ENCODE peak calls at places on chromosome 2, in four cellular contexts. P is fibroblast of lung, R is neuronal stem cell, Q is SK-N-SH. T is an unnamed sample.
A peak's percentile ranks its signal among the peaks of the same experiment; 100 is the strongest.

GRCh38 chr2:45497355-45497754 is 113.7 kb downstream of the SRBD1 start:
- DNase-seq in P (no peak), R (no peak), Q (no peak), T (peak; percentile 4)

GRCh38 chr2:144152817-144153271 is 367.1 kb downstream of the ZEB2 start:
- DNase-seq in P (peak; percentile 59), R (no peak), Q (no peak), T (peak; percentile 32)

GRCh38 chr2:95354925-95355324 is 47.6 kb upstream of the FAHD2A start:
- DNase-seq in P (no peak), R (no peak), Q (no peak), T (no peak)

GRCh38 chr2:3595985-3596384 is 1.1 kb downstream of the COLEC11 start:
- DNase-seq in P (no peak), R (no peak), Q (peak; percentile 55), T (no peak)

GRCh38 chr2:99662761-99663341 is 173.0 kb upstream of the REV1 start:
- DNase-seq in P (peak; percentile 98), R (no peak), Q (no peak), T (peak; percentile 62)

GRCh38 chr2:28628987-28629386 is 122.6 kb upstream of the PPP1CB start:
- DNase-seq in P (no peak), R (no peak), Q (no peak), T (no peak)

GRCh38 chr2:30920511-30920910 is 113.3 kb upstream of the CAPN13 start:
- DNase-seq in P (no peak), R (no peak), Q (no peak), T (no peak)

GRCh38 chr2:180698668-180699067 is 281.7 kb upstream of the UBE2E3 start:
- DNase-seq in P (no peak), R (no peak), Q (no peak), T (no peak)

GRCh38 chr2:2879776-2880175 is 497.8 kb downstream of the EIPR1 start:
- DNase-seq in P (no peak), R (no peak), Q (no peak), T (no peak)

GRCh38 chr2:18413794-18414396 is 146.6 kb downstream of the RDH14 start:
- DNase-seq in P (peak; percentile 94), R (no peak), Q (no peak), T (peak; percentile 50)

GRCh38 chr2:15527074-15527739 is 33.9 kb downstream of the NBAS start:
- DNase-seq in P (no peak), R (no peak), Q (no peak), T (no peak)

GRCh38 chr2:239115616-239116015 is 267.7 kb downstream of the TWIST2 start:
- DNase-seq in P (no peak), R (no peak), Q (no peak), T (no peak)

GRCh38 chr2:128380061-128380889 is 61.6 kb upstream of the HS6ST1 start:
- DNase-seq in P (no peak), R (no peak), Q (no peak), T (no peak)

GRCh38 chr2:134576478-134576877 is 142.3 kb downstream of the TMEM163 start:
- DNase-seq in P (no peak), R (no peak), Q (no peak), T (no peak)

GRCh38 chr2:175726213-175726612 is 275.9 kb downstream of the LNPK start:
- DNase-seq in P (peak; percentile 79), R (no peak), Q (no peak), T (no peak)

GRCh38 chr2:134137182-134137595 is 116.7 kb upstream of the MGAT5 start:
- DNase-seq in P (peak; percentile 40), R (no peak), Q (no peak), T (no peak)

GRCh38 chr2:136116111-136116812 is 1.7 kb downstream of the CXCR4 start:
- DNase-seq in P (no peak), R (peak; percentile 39), Q (no peak), T (peak; percentile 55)

GRCh38 chr2:143333168-143333791 is 204.1 kb downstream of the ARHGAP15 start:
- DNase-seq in P (no peak), R (no peak), Q (no peak), T (no peak)

GRCh38 chr2:175030380-175031271 is 25.4 kb upstream of the CHN1 start:
- DNase-seq in P (peak; percentile 59), R (peak; percentile 15), Q (peak; percentile 33), T (peak; percentile 78)

GRCh38 chr2:2108189-2108588 is 222.9 kb downstream of the MYT1L start:
- DNase-seq in P (no peak), R (no peak), Q (no peak), T (no peak)

GRCh38 chr2:182646763-182647498 is 69.1 kb upstream of the DNAJC10 start:
- DNase-seq in P (no peak), R (no peak), Q (peak; percentile 31), T (no peak)

GRCh38 chr2:19313553-19313952 is 44.9 kb downstream of the OSR1 start:
- DNase-seq in P (no peak), R (no peak), Q (no peak), T (no peak)

GRCh38 chr2:109331864-109332848 is 203.2 kb downstream of the SH3RF3 start:
- DNase-seq in P (peak; percentile 87), R (peak; percentile 9), Q (peak; percentile 55), T (peak; percentile 87)

GRCh38 chr2:219603784-219604183 is 6.1 kb downstream of the STK11IP start:
- DNase-seq in P (no peak), R (no peak), Q (no peak), T (no peak)

GRCh38 chr2:211138551-211138950 is 582.2 kb downstream of the CPS1 start:
- DNase-seq in P (no peak), R (no peak), Q (no peak), T (no peak)

GRCh38 chr2:104855174-104856085 is 1.5 kb downstream of the POU3F3 start:
- DNase-seq in P (no peak), R (no peak), Q (peak; percentile 56), T (no peak)

GRCh38 chr2:106541333-106541732 is 54.2 kb downstream of the CD8B2 start:
- DNase-seq in P (no peak), R (no peak), Q (no peak), T (no peak)

GRCh38 chr2:238954841-238955521 is 107.1 kb downstream of the TWIST2 start:
- DNase-seq in P (peak; percentile 81), R (no peak), Q (no peak), T (peak; percentile 2)

GRCh38 chr2:70608373-70608772 is 54.7 kb upstream of the TGFA start:
- DNase-seq in P (no peak), R (no peak), Q (no peak), T (no peak)

GRCh38 chr2:96747061-96747460 is 7.2 kb upstream of the LMAN2L start:
- DNase-seq in P (no peak), R (no peak), Q (no peak), T (no peak)

GRCh38 chr2:3128786-3129185 is 248.8 kb downstream of the EIPR1 start:
- DNase-seq in P (no peak), R (no peak), Q (no peak), T (no peak)

GRCh38 chr2:38515155-38516074 is 87.3 kb downstream of the HNRNPLL start:
- DNase-seq in P (peak; percentile 57), R (no peak), Q (no peak), T (peak; percentile 46)

GRCh38 chr2:31384351-31384750 is 30.2 kb downstream of the XDH start:
- DNase-seq in P (peak; percentile 94), R (no peak), Q (no peak), T (peak; percentile 25)

GRCh38 chr2:12714391-12715221 is 2.1 kb upstream of the TRIB2 start:
- DNase-seq in P (peak; percentile 40), R (no peak), Q (no peak), T (no peak)

GRCh38 chr2:231554748-231555545 is 24.7 kb upstream of the NMUR1 start:
- DNase-seq in P (peak; percentile 45), R (no peak), Q (no peak), T (peak; percentile 41)
- H3K4me2 ChIP-seq in P (peak overlapping the region; percentile 90), R (no peak overlapping the region), Q (no peak overlapping the region), T (peak overlapping the region; percentile 56)

GRCh38 chr2:241063093-241063551 is 39.0 kb downstream of the MTERF4 start:
- DNase-seq in P (no peak), R (no peak), Q (peak; percentile 24), T (no peak)
- H3K4me3 ChIP-seq in P (no peak overlapping the region), R (peak overlapping the region; percentile 29), Q (no peak overlapping the region), T (no peak overlapping the region)

GRCh38 chr2:127082974-127083373 is 24.0 kb downstream of the BIN1 start:
- DNase-seq in P (peak; percentile 82), R (no peak), Q (no peak), T (no peak)

GRCh38 chr2:127083819-127084503 is 23.0 kb downstream of the BIN1 start:
- DNase-seq in P (peak; percentile 99), R (no peak), Q (no peak), T (peak; percentile 82)

GRCh38 chr2:127086800-127087737 is 19.9 kb downstream of the BIN1 start:
- DNase-seq in P (peak; percentile 95), R (peak; percentile 61), Q (peak; percentile 89), T (peak; percentile 82)

GRCh38 chr2:127085260-127085666 is 21.7 kb downstream of the BIN1 start:
- DNase-seq in P (no peak), R (no peak), Q (no peak), T (peak; percentile 74)

DNA sequence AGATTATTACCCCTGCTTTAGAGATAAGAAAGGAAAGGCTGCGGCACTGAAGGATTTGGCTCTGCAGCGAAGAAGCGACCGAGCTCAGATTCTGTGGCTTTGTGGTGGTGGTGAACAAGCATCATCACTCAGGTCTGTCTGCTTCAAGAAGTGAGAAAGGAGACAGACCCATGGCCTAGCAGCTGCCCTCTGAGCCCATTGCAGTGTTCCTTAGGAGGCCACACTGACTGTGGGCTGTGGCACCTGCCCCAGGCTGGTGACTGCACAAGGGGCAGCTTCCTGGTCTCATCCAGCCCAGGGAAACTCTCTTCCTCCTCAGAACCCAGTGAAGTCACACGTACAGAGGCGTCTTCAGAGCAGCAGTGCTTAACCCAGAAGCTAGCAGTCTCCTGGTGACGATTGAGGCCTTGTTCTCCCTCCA is 22.3 kb downstream of the BIN1 start:
- DNase-seq in P (no peak), R (no peak), Q (no peak), T (peak; percentile 48)
- H3K4me1 ChIP-seq in P (peaks cover 40% of the 10 kb centered on the region), R (peaks cover 25% of the 10 kb centered on the region), Q (peaks cover 12% of the 10 kb centered on the region), T (peaks cover 84% of the 10 kb centered on the region)

GRCh38 chr2:172639823-172640222 is 83.9 kb downstream of the PDK1 start:
- DNase-seq in P (peak; percentile 98), R (no peak), Q (no peak), T (no peak)
- H3K4me2 ChIP-seq in P (no peak overlapping the region), R (no peak overlapping the region), Q (no peak overlapping the region), T (no peak overlapping the region)

DNA sequence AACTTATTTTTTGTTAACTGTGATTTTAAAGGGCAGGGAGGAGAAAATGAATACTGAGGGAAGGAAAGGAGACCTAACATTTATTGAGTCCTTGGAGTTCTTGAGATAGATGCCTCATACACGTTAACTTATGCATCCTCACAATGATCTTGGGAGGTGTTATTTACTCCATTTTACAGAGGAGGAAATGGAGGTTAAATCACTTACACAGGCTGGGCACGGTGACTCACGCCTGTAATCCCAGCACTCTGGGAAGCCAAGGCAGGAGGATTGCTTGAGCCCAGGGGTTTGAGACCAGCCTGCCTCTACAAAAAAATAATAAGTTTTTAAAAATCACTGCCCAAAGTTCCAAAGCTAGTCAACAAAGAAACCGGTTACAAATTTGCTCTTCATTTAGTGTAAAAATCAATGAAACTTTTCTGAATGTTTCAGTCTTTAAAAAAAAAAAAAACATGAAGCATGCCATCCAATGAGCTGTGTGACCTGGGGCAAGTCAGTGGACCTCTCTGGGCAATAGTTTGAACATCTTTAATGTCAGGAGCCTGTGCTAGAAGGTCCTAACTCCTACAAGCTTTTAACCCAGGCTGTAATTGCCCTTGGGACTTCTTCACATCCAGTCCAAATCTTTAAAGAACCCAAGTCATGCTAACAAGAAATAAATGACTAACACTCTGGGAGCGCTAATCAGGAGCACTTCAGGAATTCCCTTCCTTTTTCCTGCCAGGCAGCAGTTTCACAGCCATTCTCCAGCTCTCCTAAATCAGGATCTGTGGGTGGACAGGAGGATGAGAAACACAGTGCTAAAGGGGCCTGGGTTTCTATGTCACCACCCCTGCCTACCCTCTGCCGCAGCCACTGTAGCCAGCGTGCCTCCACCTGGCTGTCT is 176.4 kb downstream of the TMEM247 start:
- DNase-seq in P (no peak), R (no peak), Q (no peak), T (no peak)
- H3K4me3 ChIP-seq in P (no peak overlapping the region), R (no peak overlapping the region), Q (no peak overlapping the region), T (no peak overlapping the region)

GRCh38 chr2:173715483-173715882 is 249.7 kb downstream of the SP3 start:
- DNase-seq in P (peak; percentile 48), R (no peak), Q (no peak), T (no peak)
- H3K4me1 ChIP-seq in P (no peaks in the 10 kb centered on the region), R (peaks cover 10% of the 10 kb centered on the region), Q (no peaks in the 10 kb centered on the region), T (no peaks in the 10 kb centered on the region)

T was measured in hepatocyte.